ENCODE peak calls at places on chromosomes 11 and 22, in five cellular contexts. I, G, Q, V and B are unnamed samples.
A peak's percentile ranks its signal among the peaks of the same experiment; 100 is the strongest.

GRCh38 chr11:122205036-122205435 is 89.0 kb upstream of the BLID start:
- DNase-seq in I (no peak), G (no peak), Q (no peak), V (no peak), B (no peak)

GRCh38 chr11:35579557-35580396 is 38.5 kb upstream of the FJX1 start:
- DNase-seq in I (peak; percentile 94), G (no peak), Q (peak; percentile 90), V (no peak), B (no peak)

GRCh38 chr22:38429460-38430128 is 25.4 kb downstream of the KCNJ4 start:
- DNase-seq in I (no peak), G (no peak), Q (no peak), V (no peak), B (no peak)

GRCh38 chr11:33135216-33135615 is 26.1 kb downstream of the CSTF3 start:
- DNase-seq in I (peak; percentile 64), G (no peak), Q (peak; percentile 40), V (no peak), B (no peak)

GRCh38 chr11:66701432-66702240 is 23.9 kb upstream of the RBM4B start:
- DNase-seq in I (no peak), G (no peak), Q (no peak), V (no peak), B (no peak)

GRCh38 chr22:48695251-48695650 is 1132.4 kb downstream of the BRD1 start:
- DNase-seq in I (no peak), G (no peak), Q (no peak), V (no peak), B (no peak)

GRCh38 chr22:30941363-30941740 is 27.2 kb downstream of the MORC2 start:
- DNase-seq in I (no peak), G (peak; percentile 25), Q (no peak), V (no peak), B (peak; percentile 42)

GRCh38 chr11:105579111-105579510 is 30.8 kb upstream of the GRIA4 start:
- DNase-seq in I (no peak), G (no peak), Q (no peak), V (no peak), B (no peak)

GRCh38 chr11:2898366-2899079 is 12.9 kb upstream of the CDKN1C start:
- DNase-seq in I (peak; percentile 77), G (peak; percentile 54), Q (peak; percentile 44), V (peak; percentile 79), B (no peak)

GRCh38 chr11:44598831-44599230 is 33.4 kb downstream of the CD82 start:
- DNase-seq in I (no peak), G (no peak), Q (no peak), V (no peak), B (no peak)

GRCh38 chr11:41437006-41437405 is 22.4 kb downstream of the LRRC4C start:
- DNase-seq in I (no peak), G (no peak), Q (no peak), V (no peak), B (no peak)

DNA sequence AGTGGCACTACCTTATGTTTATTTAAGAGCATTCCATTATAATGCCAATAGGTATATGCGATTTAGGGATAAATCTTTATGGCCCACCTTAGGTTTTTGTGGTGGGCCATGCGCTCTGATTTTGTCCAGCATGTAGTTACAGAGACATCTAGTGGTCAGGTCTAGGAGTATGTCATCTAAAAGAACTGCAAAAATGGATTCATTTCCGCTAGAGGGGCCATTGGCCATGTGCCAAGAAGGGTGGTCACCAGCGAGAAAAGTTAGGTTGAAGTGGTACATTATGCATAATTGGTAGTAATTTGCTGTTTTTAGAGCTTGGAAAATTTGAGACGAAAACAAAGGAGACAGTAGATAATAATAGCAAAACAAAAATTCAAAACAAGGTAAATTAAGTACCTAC is 27.7 kb downstream of the LRRC4C start:
- DNase-seq in I (no peak), G (no peak), Q (no peak), V (no peak), B (no peak)
- TF ChIP-seq CTCF in I (peak; percentile 54), G (no peak), Q (no peak), V (no peak), B (peak; percentile 78)

GRCh38 chr22:40679964-40680818 is 907 bp downstream of the MCHR1 start:
- DNase-seq in I (peak; percentile 23), G (no peak), Q (no peak), V (no peak), B (no peak)
- TF ChIP-seq CTCF in I (no peak), G (no peak), Q (no peak), V (no peak), B (peak; percentile 32)

GRCh38 chr11:128828350-128828749 is 38.7 kb downstream of the KCNJ1 start:
- DNase-seq in I (no peak), G (no peak), Q (no peak), V (no peak), B (no peak)

GRCh38 chr11:128831781-128832497 is 35.2 kb downstream of the KCNJ1 start:
- DNase-seq in I (no peak), G (no peak), Q (no peak), V (no peak), B (no peak)

GRCh38 chr11:128830290-128830813 is 36.7 kb downstream of the KCNJ1 start:
- DNase-seq in I (no peak), G (no peak), Q (no peak), V (no peak), B (no peak)

GRCh38 chr11:128827494-128827893 is 39.6 kb downstream of the KCNJ1 start:
- DNase-seq in I (no peak), G (no peak), Q (no peak), V (no peak), B (no peak)

GRCh38 chr11:128830836-128831780 is 36.0 kb downstream of the KCNJ1 start:
- DNase-seq in I (peak; percentile 69), G (peak; percentile 84), Q (peak; percentile 53), V (peak; percentile 81), B (no peak)
- TF ChIP-seq CTCF in I (peak; percentile 98), G (peak; percentile 93), Q (peak; percentile 83), V (peak; percentile 90), B (peak; percentile 93)

GRCh38 chr11:71996517-71996916 is 2.2 kb upstream of the IL18BP start:
- DNase-seq in I (no peak), G (no peak), Q (no peak), V (no peak), B (no peak)

GRCh38 chr11:71992331-71992730 is 6.4 kb upstream of the IL18BP start:
- DNase-seq in I (no peak), G (no peak), Q (no peak), V (no peak), B (no peak)

GRCh38 chr11:71996946-71997345 is 1.8 kb upstream of the IL18BP start:
- DNase-seq in I (no peak), G (no peak), Q (no peak), V (peak; percentile 70), B (no peak)

GRCh38 chr11:71995726-71996291 is 2.9 kb upstream of the IL18BP start:
- DNase-seq in I (no peak), G (no peak), Q (no peak), V (no peak), B (no peak)

GRCh38 chr11:71994786-71995185 is 3.9 kb upstream of the IL18BP start:
- DNase-seq in I (no peak), G (no peak), Q (no peak), V (no peak), B (no peak)
- TF ChIP-seq CTCF in I (no peak), G (no peak), Q (no peak), V (no peak), B (no peak)

GRCh38 chr11:62546937-62547625 is 475 bp upstream of the AHNAK start:
- DNase-seq in I (peak; percentile 63), G (no peak), Q (no peak), V (no peak), B (no peak)

GRCh38 chr11:62544521-62545436 is 1.8 kb downstream of the AHNAK start:
- DNase-seq in I (no peak), G (no peak), Q (no peak), V (no peak), B (no peak)

GRCh38 chr11:62543680-62544444 is 2.7 kb downstream of the AHNAK start:
- DNase-seq in I (no peak), G (no peak), Q (no peak), V (no peak), B (peak; percentile 92)

GRCh38 chr11:62546244-62546936 is at the start of gene AHNAK:
- DNase-seq in I (peak; percentile 65), G (peak; percentile 60), Q (no peak), V (peak; percentile 86), B (peak; percentile 94)

DNA sequence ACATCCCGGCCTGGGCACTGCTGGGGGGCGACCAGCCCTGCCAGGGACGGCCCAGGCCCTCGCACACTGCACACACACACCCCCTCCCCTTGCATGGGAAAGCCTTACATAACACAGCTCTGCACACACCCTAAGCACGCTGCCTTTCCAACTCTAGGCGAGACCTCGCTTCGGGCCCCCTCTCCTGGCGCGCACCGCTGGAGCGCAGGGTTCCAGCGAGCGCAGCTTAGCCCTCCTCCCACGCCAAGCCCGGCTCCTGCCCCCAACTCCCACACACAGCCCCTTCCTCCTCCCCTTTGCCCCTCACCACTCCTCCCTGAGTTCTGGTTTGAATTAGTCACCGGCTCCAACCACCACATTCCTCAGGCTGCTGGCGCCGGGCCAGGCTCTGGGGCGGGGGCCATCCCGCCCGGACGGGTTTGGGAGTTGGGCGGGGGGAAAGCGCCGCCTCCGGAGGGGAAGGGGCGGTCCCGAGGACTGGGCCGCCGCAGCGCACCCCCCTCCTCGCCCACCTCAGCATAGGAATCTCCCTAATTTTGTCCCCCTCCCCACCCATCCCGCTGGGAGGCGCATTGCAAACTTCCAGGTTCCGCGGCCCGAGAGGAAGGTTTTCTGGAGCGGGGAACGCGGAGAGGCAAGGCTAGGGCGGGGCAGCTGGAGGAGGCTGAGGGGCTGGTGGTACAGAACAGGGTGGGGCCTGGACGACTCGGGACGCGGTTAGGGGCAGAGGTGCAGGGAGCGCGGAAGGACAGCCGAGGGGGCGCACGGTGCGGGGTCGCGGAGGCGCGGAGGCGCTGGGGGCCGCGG is 966 bp downstream of the AHNAK start:
- DNase-seq in I (peak; percentile 85), G (peak; percentile 40), Q (peak; percentile 86), V (peak; percentile 95), B (peak; percentile 94)
- TF ChIP-seq CTCF in I (peak; percentile 39), G (no peak), Q (no peak), V (no peak), B (peak; percentile 48)